ENCODE peak calls at places on chromosomes 13 and 19, in six cellular contexts. Y is activated T-cell treated with anti-CD3 and anti-CD28 coated beads for 48 hours; F is psoas muscle; V is stimulated activated CD8-positive, alpha-beta memory T cell treated with anti-CD3 and anti-CD28 coated beads, Interleukin-2, amount 100 ng/mL, for 1 hour; C is NCI-H345; T is fibroblast of lung. X is an unnamed sample.

GRCh38 chr19:45670670-45671453 is 2.8 kb downstream of the GIPR start:
- DNase-seq in Y (peak), F (peak), V (no peak), C (peak), T (peak), X (no peak)

GRCh38 chr13:46687810-46688209 is 109.2 kb downstream of the ESD start:
- DNase-seq in Y (no peak), F (no peak), V (no peak), C (no peak), T (peak), X (no peak)

GRCh38 chr13:113458218-113459065 is 5.2 kb upstream of the ADPRHL1 start:
- DNase-seq in Y (no peak), F (peak), V (no peak), C (peak), T (peak), X (peak)

GRCh38 chr13:28719656-28720055 is 886 bp upstream of the SLC46A3 start:
- DNase-seq in Y (no peak), F (no peak), V (no peak), C (no peak), T (peak), X (no peak)

GRCh38 chr13:23630349-23631093 is 60.3 kb downstream of the TNFRSF19 start:
- DNase-seq in Y (no peak), F (no peak), V (no peak), C (no peak), T (peak), X (no peak)

GRCh38 chr13:27834095-27834494 is 41.8 kb downstream of the GSX1 start:
- DNase-seq in Y (no peak), F (no peak), V (no peak), C (no peak), T (no peak), X (no peak)

GRCh38 chr13:41995946-41996345 is 35.0 kb upstream of the VWA8 start:
- DNase-seq in Y (peak), F (no peak), V (no peak), C (no peak), T (peak), X (no peak)

GRCh38 chr19:53977429-53977990 is 13.9 kb upstream of the CACNG6 start:
- DNase-seq in Y (peak), F (peak), V (peak), C (no peak), T (peak), X (peak)

GRCh38 chr13:40095695-40096356 is 440.4 kb downstream of the COG6 start:
- DNase-seq in Y (no peak), F (no peak), V (no peak), C (no peak), T (no peak), X (no peak)

GRCh38 chr13:31674056-31674455 is 65.3 kb upstream of the RXFP2 start:
- DNase-seq in Y (no peak), F (no peak), V (no peak), C (no peak), T (peak), X (no peak)

GRCh38 chr13:84737671-84738070 is 855.4 kb upstream of the SLITRK1 start:
- DNase-seq in Y (no peak), F (no peak), V (no peak), C (no peak), T (no peak), X (no peak)

GRCh38 chr13:113176292-113176691 is 17.8 kb downstream of the PROZ start:
- DNase-seq in Y (no peak), F (no peak), V (peak), C (no peak), T (no peak), X (no peak)

GRCh38 chr19:38263696-38264485 is 482 bp upstream of the SPINT2 start:
- DNase-seq in Y (peak), F (peak), V (peak), C (peak), T (peak), X (no peak)

X was measured in NCI-H1694.